ENCODE peak calls at places on chromosomes 7 and 10, in ten cellular contexts. W is endothelial cell, G is AG09309, L is Calu3, X is GM20000, Y is heart right ventricle, R is cardiac fibroblast, V is PC-3, I is fibroblast of the aortic adventitia, U is WERI-Rb-1. N is an unnamed sample.

GRCh38 chr7:108603922-108604684 is 34.4 kb downstream of the DNAJB9 start:
- DNase-seq in W (no peak), U (no peak), Y (no peak), G (no peak), R (no peak), X (no peak), L (no peak), I (no peak), V (peak; percentile 22), N (no peak)

GRCh38 chr10:95445223-95445836 is 115.8 kb downstream of the SORBS1 start:
- DNase-seq in V (peak; percentile 85), Y (peak; percentile 86), I (peak; percentile 79), G (peak; percentile 25), R (peak; percentile 85), L (peak; percentile 12), W (no peak), X (no peak), U (no peak), N (no peak)

GRCh38 chr10:71391701-71392100 is 5.0 kb upstream of the CDH23 start:
- DNase-seq in L (no peak), R (no peak), U (no peak), G (no peak), I (no peak), X (no peak), Y (no peak), V (no peak), W (no peak), N (no peak)

GRCh38 chr10:47294501-47294900 is 5.5 kb upstream of the GDF10 start:
- DNase-seq in I (no peak), U (no peak), W (no peak), X (no peak), Y (no peak), G (no peak), R (no peak), V (no peak), L (no peak), N (no peak)

GRCh38 chr7:96996937-96997511 is 8.3 kb upstream of the DLX6 start:
- DNase-seq in X (peak; percentile 15), G (no peak), L (no peak), U (no peak), I (no peak), W (no peak), V (no peak), R (no peak), Y (no peak), N (no peak)

GRCh38 chr10:121531076-121531829 is 67.0 kb downstream of the FGFR2 start:
- DNase-seq in I (no peak), Y (no peak), V (no peak), R (no peak), W (no peak), U (no peak), X (no peak), L (peak; percentile 42), G (no peak), N (no peak)

GRCh38 chr10:113069595-113069994 is 119.5 kb downstream of the TCF7L2 start:
- DNase-seq in I (no peak), W (no peak), R (no peak), X (no peak), V (peak; percentile 52), U (no peak), L (peak; percentile 70), Y (no peak), G (no peak), N (no peak)

GRCh38 chr7:71349583-71350481 is 217.9 kb downstream of the GALNT17 start:
- DNase-seq in Y (no peak), R (no peak), W (no peak), X (no peak), U (no peak), I (no peak), G (no peak), V (no peak), L (no peak), N (no peak)

GRCh38 chr10:3772349-3773222 is 12.4 kb downstream of the KLF6 start:
- DNase-seq in R (peak; percentile 16), Y (no peak), U (no peak), G (no peak), L (no peak), W (no peak), I (no peak), X (no peak), V (no peak), N (no peak)
- TF ChIP-seq CTCF in R (no peak), Y (no peak), U (no peak), G (no peak), L (no peak), W (no peak), I (no peak), X (no peak), V (no peak), N (no peak)

GRCh38 chr10:102919237-102919959 is 1.3 kb downstream of the CNNM2 start:
- DNase-seq in V (no peak), L (peak; percentile 11), U (no peak), R (peak; percentile 11), I (peak; percentile 16), W (peak; percentile 19), X (peak; percentile 15), G (no peak), Y (peak; percentile 6), N (no peak)

GRCh38 chr10:102918817-102919236 is 733 bp downstream of the CNNM2 start:
- DNase-seq in Y (no peak), X (peak; percentile 64), G (no peak), R (no peak), I (no peak), V (no peak), L (peak; percentile 4), W (no peak), U (no peak), N (no peak)

GRCh38 chr10:102919992-102920736 is 2.1 kb downstream of the CNNM2 start:
- DNase-seq in G (no peak), U (no peak), R (no peak), L (no peak), I (peak; percentile 14), X (no peak), W (no peak), V (no peak), Y (no peak), N (no peak)

GRCh38 chr10:102917314-102917961 is 656 bp upstream of the CNNM2 start:
- DNase-seq in I (peak; percentile 67), R (peak; percentile 78), G (peak; percentile 8), L (peak; percentile 79), Y (peak; percentile 80), W (peak; percentile 79), U (peak; percentile 77), V (peak; percentile 66), X (peak; percentile 80), N (peak; percentile 78)

GRCh38 chr10:102917962-102918816 is at the start of gene CNNM2:
- DNase-seq in G (peak; percentile 98), U (peak; percentile 100), Y (peak; percentile 100), W (peak; percentile 98), R (peak; percentile 100), V (peak; percentile 98), I (peak; percentile 100), L (peak; percentile 97), X (peak; percentile 98), N (peak; percentile 100)
- TF ChIP-seq CTCF in G (no peak), U (no peak), Y (no peak), W (no peak), R (no peak), V (no peak), I (no peak), L (no peak), X (no peak), N (no peak)

DNA sequence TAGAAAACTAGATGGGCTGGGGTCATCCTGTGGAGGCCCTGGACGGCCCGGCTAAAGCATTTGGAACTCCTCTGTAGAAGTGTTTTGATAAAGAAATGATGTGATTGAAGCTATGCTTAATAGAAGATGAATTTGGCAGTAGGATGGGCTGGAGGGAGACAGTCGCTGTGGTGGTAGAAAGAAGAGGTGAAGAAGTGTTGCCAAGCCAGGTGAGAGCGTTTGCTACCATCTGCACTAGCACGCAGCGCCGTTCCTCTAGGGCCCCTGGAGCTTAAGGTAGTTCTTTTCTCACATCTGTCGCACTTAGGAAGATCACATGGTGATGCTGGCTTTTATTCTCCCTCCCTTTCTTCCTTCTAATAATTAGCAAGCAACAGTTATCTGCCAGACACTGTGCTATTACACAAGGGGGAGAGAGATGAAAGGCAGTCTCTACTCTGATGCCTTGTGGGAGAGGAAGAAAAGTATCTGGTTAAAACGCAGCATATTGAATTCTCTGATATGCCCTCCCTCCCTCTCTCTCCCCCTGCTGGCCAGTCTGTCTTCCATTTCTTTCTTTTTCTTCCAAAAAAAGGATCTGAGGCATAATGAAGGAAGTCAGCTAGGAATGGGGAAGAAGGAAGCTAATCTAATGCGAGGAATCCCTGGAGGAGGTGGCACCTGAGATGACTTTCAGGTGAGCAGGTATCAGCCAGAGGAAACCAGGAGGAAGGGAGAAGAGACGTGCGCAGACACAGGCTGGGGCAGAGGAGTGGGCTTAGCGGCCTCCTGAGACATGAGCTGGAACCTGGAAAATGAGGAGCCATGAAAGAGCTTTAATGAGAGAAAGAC is 162.3 kb upstream of the KLF14 start:
- DNase-seq in L (no peak), V (no peak), I (no peak), W (peak; percentile 31), X (no peak), R (peak; percentile 63), U (no peak), Y (no peak), G (no peak), N (no peak)
- TF ChIP-seq CTCF in L (no peak), V (peak; percentile 38), I (peak; percentile 67), W (no peak), X (peak; percentile 18), R (peak; percentile 60), U (peak; percentile 27), Y (no peak), G (peak; percentile 53), N (no peak)

GRCh38 chr7:114522081-114522480 is 107.5 kb downstream of the FOXP2 start:
- DNase-seq in X (no peak), G (no peak), I (no peak), U (no peak), V (no peak), W (no peak), Y (no peak), R (no peak), L (no peak), N (no peak)

GRCh38 chr7:114519215-114519614 is 104.6 kb downstream of the FOXP2 start:
- DNase-seq in W (no peak), V (no peak), X (no peak), Y (no peak), U (no peak), L (no peak), R (peak; percentile 37), G (no peak), I (peak; percentile 76), N (no peak)
- TF ChIP-seq CTCF in W (no peak), V (no peak), X (no peak), Y (no peak), U (no peak), L (no peak), R (no peak), G (no peak), I (no peak), N (no peak)

GRCh38 chr10:17617031-17617911 is at the start of gene HACD1:
- DNase-seq in I (peak; percentile 67), X (peak; percentile 81), V (peak; percentile 54), U (peak; percentile 74), W (peak; percentile 72), Y (peak; percentile 68), L (peak; percentile 66), R (peak; percentile 64), G (no peak), N (peak; percentile 51)
- TF ChIP-seq CTCF in I (no peak), X (no peak), V (peak; percentile 24), U (peak; percentile 26), W (no peak), Y (peak; percentile 51), L (no peak), R (no peak), G (peak; percentile 27), N (peak; percentile 23)